ENCODE peak calls at places on chromosomes 11 and 22, in five cellular contexts. J is heart left ventricle, R is fibroblast of lung, M is fibroblast of mammary gland, K is psoas muscle. T is an unnamed sample.
A peak's percentile ranks its signal among the peaks of the same experiment; 100 is the strongest.

GRCh38 chr11:68798221-68798813 is 43.4 kb downstream of the CPT1A start:
- DNase-seq in J (no peak), R (no peak), M (peak; percentile 17), K (no peak), T (peak; percentile 75)

GRCh38 chr11:1059759-1060158 is 14.9 kb upstream of the MUC2 start:
- DNase-seq in J (no peak), R (no peak), M (no peak), K (no peak), T (no peak)

GRCh38 chr22:17742528-17742902 is 31.8 kb downstream of the BID start:
- DNase-seq in J (peak; percentile 75), R (peak; percentile 61), M (peak; percentile 79), K (peak; percentile 56), T (peak; percentile 89)

GRCh38 chr11:24068197-24068596 is 428.7 kb upstream of the LUZP2 start:
- DNase-seq in J (no peak), R (no peak), M (no peak), K (no peak), T (no peak)

GRCh38 chr11:66718320-66718971 is 10.6 kb downstream of the SPTBN2 start:
- DNase-seq in J (no peak), R (no peak), M (no peak), K (no peak), T (peak; percentile 46)

GRCh38 chr11:126992065-126992803 is 8.3 kb downstream of the KIRREL3 start:
- DNase-seq in J (no peak), R (peak; percentile 100), M (peak; percentile 95), K (no peak), T (no peak)

GRCh38 chr11:69637956-69638871 is 2.7 kb upstream of the CCND1 start:
- DNase-seq in J (peak; percentile 53), R (peak; percentile 78), M (peak; percentile 70), K (no peak), T (peak; percentile 70)

GRCh38 chr22:49951001-49951677 is 9.4 kb upstream of the PIM3 start:
- DNase-seq in J (no peak), R (no peak), M (peak; percentile 53), K (no peak), T (no peak)

GRCh38 chr11:100383357-100383865 is 303.7 kb upstream of the ARHGAP42 start:
- DNase-seq in J (no peak), R (no peak), M (no peak), K (no peak), T (no peak)

GRCh38 chr11:126339866-126340434 is 15.5 kb upstream of the ST3GAL4 start:
- DNase-seq in J (peak; percentile 81), R (peak; percentile 69), M (peak; percentile 77), K (peak; percentile 80), T (no peak)

GRCh38 chr22:23383491-23384450 is 196.3 kb downstream of the IGLL1 start:
- DNase-seq in J (no peak), R (no peak), M (no peak), K (no peak), T (peak; percentile 76)

GRCh38 chr22:27135582-27135981 is 478.2 kb downstream of the MIAT start:
- DNase-seq in J (no peak), R (peak; percentile 94), M (peak; percentile 55), K (no peak), T (no peak)

GRCh38 chr22:30043181-30043580 is 37.1 kb upstream of the HORMAD2 start:
- DNase-seq in J (no peak), R (no peak), M (no peak), K (no peak), T (no peak)

DNA sequence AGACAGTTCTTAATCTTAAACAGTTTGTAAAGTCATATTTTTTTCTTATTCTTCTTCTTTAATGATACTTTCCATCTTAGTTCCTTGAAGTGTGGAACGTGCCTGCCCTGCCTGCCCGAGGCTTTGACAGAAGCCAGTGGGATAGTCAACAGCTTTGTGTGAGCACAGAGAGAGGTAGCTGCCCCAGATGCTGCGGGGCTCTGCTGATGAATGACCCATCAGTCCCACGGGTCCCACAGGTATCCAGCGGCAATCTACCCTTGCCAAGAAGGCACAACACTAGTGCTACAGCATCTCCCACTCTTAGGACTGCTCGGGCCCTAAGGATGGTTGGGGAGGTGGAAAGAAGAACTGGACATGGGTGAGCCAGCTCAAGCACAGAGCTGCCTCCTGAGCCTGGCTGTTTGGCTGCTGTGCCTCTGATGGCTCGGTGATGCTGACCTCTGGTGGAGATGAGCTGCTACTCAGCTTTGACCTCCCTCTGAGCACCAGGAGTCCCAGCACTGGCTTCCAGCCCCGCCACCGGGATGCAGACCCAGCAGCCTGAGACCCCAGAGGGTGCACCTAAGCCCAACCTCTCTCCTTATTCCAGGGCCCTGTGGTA is 11.8 kb upstream of the APLNR start:
- DNase-seq in J (peak; percentile 81), R (peak; percentile 50), M (peak; percentile 73), K (peak; percentile 59), T (peak; percentile 86)
- TF ChIP-seq CTCF in J (peak; percentile 65), R (peak; percentile 88), M (peak; percentile 89), K (peak; percentile 59), T (no peak)

DNA sequence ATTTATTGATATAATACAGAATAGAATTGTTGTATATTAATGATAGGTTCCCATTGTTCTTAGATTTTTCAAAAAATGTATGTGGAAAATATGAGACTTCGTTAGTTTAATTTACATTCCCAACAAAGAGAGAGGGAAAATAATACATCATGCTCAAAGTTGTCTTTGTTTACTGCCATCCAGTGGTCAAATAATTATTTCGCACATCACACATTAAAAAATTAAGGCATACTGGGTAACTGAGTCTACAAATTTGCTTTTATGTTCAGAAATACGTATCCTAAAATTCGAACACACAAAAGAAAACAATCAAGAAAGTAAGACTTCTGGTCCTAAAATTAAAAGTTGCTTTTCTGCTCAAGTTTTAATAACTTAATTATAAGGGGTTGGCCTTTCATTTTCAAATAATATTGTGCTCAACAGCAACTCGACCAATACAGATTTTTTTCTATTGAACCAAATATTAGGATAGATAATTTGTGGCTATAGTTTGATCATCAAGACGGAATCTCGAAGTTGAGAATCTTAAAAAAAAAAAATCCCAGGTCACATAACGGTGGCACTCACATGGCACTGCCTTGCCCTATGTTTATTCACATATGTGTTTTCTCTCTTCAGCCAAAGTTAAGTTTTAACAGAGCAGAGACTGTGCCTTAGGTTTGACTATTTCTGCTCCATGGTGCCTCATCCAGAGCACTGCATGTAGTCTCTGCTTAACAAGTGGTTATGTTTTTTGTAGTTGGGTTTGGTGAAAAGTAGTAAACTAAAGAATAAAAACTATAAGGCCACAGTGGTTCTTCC is 12.3 kb downstream of the PDGFD start:
- DNase-seq in J (no peak), R (peak; percentile 9), M (peak; percentile 39), K (no peak), T (no peak)
- TF ChIP-seq CTCF in J (peak; percentile 40), R (no peak), M (peak; percentile 41), K (no peak), T (peak; percentile 62)

DNA sequence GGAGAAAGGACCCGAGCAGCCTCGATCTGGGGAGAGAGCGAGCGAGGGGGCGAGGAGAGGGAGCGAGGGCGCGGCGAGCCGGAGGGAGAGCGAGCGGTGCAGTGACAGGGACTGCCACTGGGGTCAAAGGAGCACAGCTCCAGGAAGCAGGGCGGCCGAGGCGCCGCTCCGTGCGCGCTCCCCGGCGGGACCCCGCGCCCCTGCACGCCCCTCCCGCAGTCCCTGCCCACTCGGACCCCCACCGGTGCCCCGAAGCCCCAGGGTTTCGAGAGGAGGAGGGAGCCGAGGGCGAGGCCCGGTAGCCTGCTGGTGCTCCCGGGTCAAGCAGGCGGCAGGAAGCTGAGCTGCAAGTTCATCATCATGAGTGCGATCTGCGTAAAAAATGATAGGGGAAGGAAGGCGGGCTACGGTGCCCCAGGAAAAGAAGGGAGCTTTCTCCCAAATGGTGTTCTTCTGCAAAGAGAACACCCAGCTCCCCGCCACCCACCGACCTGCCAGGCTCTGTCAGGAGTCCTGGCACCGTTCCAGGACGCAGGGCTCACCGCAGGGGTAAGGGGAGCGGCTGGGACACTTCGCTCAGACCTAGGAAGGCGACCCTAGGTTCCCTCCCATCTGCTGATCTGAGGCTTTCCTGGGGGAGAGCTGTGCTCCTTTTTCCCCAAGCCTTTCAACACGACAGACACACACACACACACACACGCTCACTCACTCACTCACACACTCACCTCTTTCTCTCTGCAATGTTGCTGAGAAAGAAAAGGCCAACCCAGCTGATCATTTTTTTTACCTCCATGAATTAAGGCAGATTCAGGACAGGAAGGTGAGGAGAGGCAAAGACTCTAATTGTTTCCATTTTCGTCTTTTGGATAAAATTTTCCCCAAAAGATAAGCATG is at the start of gene MPPED2:
- DNase-seq in J (peak; percentile 75), R (no peak), M (no peak), K (peak; percentile 47), T (peak; percentile 87)
- TF ChIP-seq CTCF in J (peak; percentile 54), R (no peak), M (no peak), K (peak; percentile 52), T (peak; percentile 79)

DNA sequence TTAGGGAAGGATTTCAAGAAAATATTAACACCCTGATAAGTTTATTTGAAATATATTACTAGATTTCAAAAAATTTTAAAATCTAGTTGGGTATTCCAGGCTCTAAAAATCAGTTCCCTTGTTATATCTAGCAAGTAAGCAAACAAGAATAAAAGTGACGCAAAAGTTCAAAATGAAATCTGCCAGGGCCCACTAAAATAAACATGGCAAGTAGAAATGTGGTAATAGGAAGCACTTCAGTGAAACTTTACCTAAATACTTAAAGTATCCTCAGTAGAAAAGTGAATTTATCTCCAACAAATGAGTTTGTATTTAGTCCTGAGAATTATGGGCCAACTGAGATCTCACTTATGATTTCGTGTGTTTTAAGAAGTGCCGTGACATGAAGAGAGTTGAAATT is 23.6 kb downstream of the POLD3 start:
- DNase-seq in J (no peak), R (no peak), M (no peak), K (no peak), T (no peak)
- TF ChIP-seq CTCF in J (no peak), R (no peak), M (no peak), K (no peak), T (no peak)

GRCh38 chr11:35275808-35276170 is 136.8 kb downstream of the CD44 start:
- DNase-seq in J (no peak), R (no peak), M (no peak), K (no peak), T (no peak)

GRCh38 chr11:35277827-35278226 is 138.9 kb downstream of the CD44 start:
- DNase-seq in J (no peak), R (no peak), M (no peak), K (no peak), T (no peak)

GRCh38 chr11:35272391-35272821 is 133.4 kb downstream of the CD44 start:
- DNase-seq in J (no peak), R (no peak), M (no peak), K (no peak), T (no peak)

GRCh38 chr11:35276396-35276795 is 137.4 kb downstream of the CD44 start:
- DNase-seq in J (no peak), R (peak; percentile 16), M (peak; percentile 46), K (no peak), T (no peak)

GRCh38 chr11:35274909-35275807 is 136.2 kb downstream of the CD44 start:
- DNase-seq in J (no peak), R (no peak), M (no peak), K (peak; percentile 57), T (no peak)
- TF ChIP-seq CTCF in J (no peak), R (no peak), M (no peak), K (no peak), T (no peak)

GRCh38 chr11:121429556-121429955 is 22.6 kb upstream of the SORL1 start:
- DNase-seq in J (no peak), R (no peak), M (no peak), K (no peak), T (no peak)

GRCh38 chr11:121422675-121423074 is 29.4 kb upstream of the SORL1 start:
- DNase-seq in J (no peak), R (no peak), M (no peak), K (no peak), T (no peak)

GRCh38 chr11:121425818-121426217 is 26.3 kb upstream of the SORL1 start:
- DNase-seq in J (no peak), R (no peak), M (no peak), K (no peak), T (no peak)

GRCh38 chr11:121431820-121432526 is 20.1 kb upstream of the SORL1 start:
- DNase-seq in J (no peak), R (no peak), M (no peak), K (no peak), T (no peak)

GRCh38 chr11:121426476-121427454 is 25.3 kb upstream of the SORL1 start:
- DNase-seq in J (peak; percentile 80), R (no peak), M (no peak), K (peak; percentile 43), T (peak; percentile 62)
- TF ChIP-seq CTCF in J (peak; percentile 37), R (no peak), M (no peak), K (no peak), T (no peak)